ENCODE peak calls at places on chromosome 14, in eight cellular contexts. I is fibroblast of the aortic adventitia; B is CD14-positive monocyte; R is T follicular helper cell; C is T-helper 17 cell; Z is AG20443; Y is stimulated activated CD8-positive, alpha-beta memory T cell treated with anti-CD3 and anti-CD28 coated beads, Interleukin-7, amount 100 ng/mL, for 1 hour; X is stimulated activated CD4-positive, alpha-beta T cell treated with anti-CD3 and anti-CD28 coated beads, Interleukin-15, amount 100 ng/mL, for 1 hour. V is an unnamed sample.

GRCh38 chr14:77541905-77542304 is 43.3 kb upstream of the ISM2 start:
- DNase-seq in I (no peak), B (no peak), R (no peak), C (no peak), Z (no peak), Y (no peak), X (no peak), V (no peak)

GRCh38 chr14:70004791-70005190 is 125.6 kb downstream of the SMOC1 start:
- DNase-seq in I (no peak), B (no peak), R (no peak), C (no peak), Z (no peak), Y (no peak), X (no peak), V (no peak)

GRCh38 chr14:91980157-91980556 is 32.7 kb upstream of the FBLN5 start:
- DNase-seq in I (peak), B (no peak), R (no peak), C (no peak), Z (peak), Y (no peak), X (no peak), V (peak)

GRCh38 chr14:52399886-52400599 is 85.9 kb downstream of the PTGER2 start:
- DNase-seq in I (peak), B (no peak), R (no peak), C (no peak), Z (peak), Y (no peak), X (no peak), V (no peak)

GRCh38 chr14:68983210-68983609 is 4.1 kb upstream of the ACTN1 start:
- DNase-seq in I (peak), B (no peak), R (no peak), C (no peak), Z (no peak), Y (no peak), X (no peak), V (no peak)

GRCh38 chr14:29310757-29311156 is 544.2 kb downstream of the FOXG1 start:
- DNase-seq in I (peak), B (no peak), R (no peak), C (no peak), Z (peak), Y (no peak), X (no peak), V (no peak)

GRCh38 chr14:37232907-37233481 is 35.3 kb downstream of the MIPOL1 start:
- DNase-seq in I (peak), B (no peak), R (no peak), C (no peak), Z (peak), Y (no peak), X (no peak), V (peak)

GRCh38 chr14:51507556-51508511 is 143.9 kb upstream of the FRMD6 start:
- DNase-seq in I (peak), B (no peak), R (no peak), C (no peak), Z (peak), Y (no peak), X (no peak), V (no peak)

GRCh38 chr14:24439830-24440605 is 2.6 kb downstream of the SDR39U1 start:
- DNase-seq in I (peak), B (no peak), R (no peak), C (no peak), Z (no peak), Y (no peak), X (no peak), V (no peak)

GRCh38 chr14:68762944-68763831 is 29.7 kb downstream of the ZFP36L1 start:
- DNase-seq in I (peak), B (no peak), R (no peak), C (no peak), Z (peak), Y (no peak), X (no peak), V (no peak)

GRCh38 chr14:103095210-103095778 is 769 bp downstream of the EXOC3L4 start:
- DNase-seq in I (no peak), B (no peak), R (no peak), C (no peak), Z (no peak), Y (no peak), X (no peak), V (no peak)

GRCh38 chr14:102255401-102256190 is 49.4 kb downstream of the MOK start:
- DNase-seq in I (peak), B (no peak), R (no peak), C (no peak), Z (no peak), Y (no peak), X (no peak), V (no peak)

GRCh38 chr14:60311417-60311816 is 62.4 kb downstream of the PPM1A start:
- DNase-seq in I (peak), B (no peak), R (no peak), C (no peak), Z (no peak), Y (no peak), X (no peak), V (no peak)

GRCh38 chr14:99976681-99977080 is 88.5 kb upstream of the EVL start:
- DNase-seq in I (no peak), B (no peak), R (no peak), C (no peak), Z (no peak), Y (no peak), X (no peak), V (no peak)